ENCODE peak calls at places on chromosomes 2 and 18, in six cellular contexts. One of them, this sample, is unnamed.

GRCh38 chr2:176118606-176119370 is 2.2 kb downstream of the HOXD10 start:
- DNase-seq in PC-9: no peak
- DNase-seq in non-pigmented ciliary epithelial cell: no peak
- DNase-seq in GM12865: peak; percentile 58
- DNase-seq in LoVo: peak; percentile 67
- DNase-seq in stimulated activated CD4-positive, alpha-beta T cell treated with anti-CD3 and anti-CD28 coated beads, Interleukin-15, amount 100 ng/mL, for 24 hours: no peak
- DNase-seq in this sample: no peak

GRCh38 chr18:712401-713134 is at the start of gene ENOSF1:
- DNase-seq in PC-9: peak; percentile 54
- DNase-seq in GM12865: peak; percentile 90
- DNase-seq in stimulated activated CD4-positive, alpha-beta T cell treated with anti-CD3 and anti-CD28 coated beads, Interleukin-15, amount 100 ng/mL, for 24 hours: peak; percentile 91
- DNase-seq in LoVo: peak; percentile 90
- DNase-seq in non-pigmented ciliary epithelial cell: no peak
- DNase-seq in this sample: peak; percentile 88

GRCh38 chr2:197677483-197677882 is 2.1 kb upstream of the RFTN2 start:
- DNase-seq in LoVo: no peak
- DNase-seq in GM12865: no peak
- DNase-seq in non-pigmented ciliary epithelial cell: no peak
- DNase-seq in stimulated activated CD4-positive, alpha-beta T cell treated with anti-CD3 and anti-CD28 coated beads, Interleukin-15, amount 100 ng/mL, for 24 hours: no peak
- DNase-seq in PC-9: no peak
- DNase-seq in this sample: peak; percentile 3

GRCh38 chr2:2331905-2332280 is 818 bp upstream of the MYT1L start:
- DNase-seq in stimulated activated CD4-positive, alpha-beta T cell treated with anti-CD3 and anti-CD28 coated beads, Interleukin-15, amount 100 ng/mL, for 24 hours: no peak
- DNase-seq in LoVo: no peak
- DNase-seq in GM12865: no peak
- DNase-seq in non-pigmented ciliary epithelial cell: no peak
- DNase-seq in PC-9: no peak
- DNase-seq in this sample: no peak

GRCh38 chr2:26764078-26764887 is at the start of gene SLC35F6:
- DNase-seq in stimulated activated CD4-positive, alpha-beta T cell treated with anti-CD3 and anti-CD28 coated beads, Interleukin-15, amount 100 ng/mL, for 24 hours: peak; percentile 88
- DNase-seq in non-pigmented ciliary epithelial cell: no peak
- DNase-seq in GM12865: peak; percentile 89
- DNase-seq in LoVo: peak; percentile 85
- DNase-seq in PC-9: peak; percentile 62
- DNase-seq in this sample: peak; percentile 86

GRCh38 chr18:62852851-62853250 is 137.5 kb downstream of the PHLPP1 start:
- DNase-seq in non-pigmented ciliary epithelial cell: no peak
- DNase-seq in stimulated activated CD4-positive, alpha-beta T cell treated with anti-CD3 and anti-CD28 coated beads, Interleukin-15, amount 100 ng/mL, for 24 hours: no peak
- DNase-seq in PC-9: no peak
- DNase-seq in GM12865: no peak
- DNase-seq in LoVo: no peak
- DNase-seq in this sample: no peak

GRCh38 chr2:29011650-29012060 is 30.6 kb downstream of the TOGARAM2 start:
- DNase-seq in non-pigmented ciliary epithelial cell: no peak
- DNase-seq in stimulated activated CD4-positive, alpha-beta T cell treated with anti-CD3 and anti-CD28 coated beads, Interleukin-15, amount 100 ng/mL, for 24 hours: peak; percentile 61
- DNase-seq in PC-9: no peak
- DNase-seq in GM12865: peak; percentile 13
- DNase-seq in LoVo: no peak
- DNase-seq in this sample: no peak

GRCh38 chr2:6578417-6578816 is 287.3 kb downstream of the CMPK2 start:
- DNase-seq in GM12865: no peak
- DNase-seq in PC-9: no peak
- DNase-seq in LoVo: no peak
- DNase-seq in stimulated activated CD4-positive, alpha-beta T cell treated with anti-CD3 and anti-CD28 coated beads, Interleukin-15, amount 100 ng/mL, for 24 hours: no peak
- DNase-seq in non-pigmented ciliary epithelial cell: no peak
- DNase-seq in this sample: no peak

GRCh38 chr2:2769481-2770431 is 438.7 kb upstream of the MYT1L start:
- DNase-seq in GM12865: no peak
- DNase-seq in non-pigmented ciliary epithelial cell: no peak
- DNase-seq in stimulated activated CD4-positive, alpha-beta T cell treated with anti-CD3 and anti-CD28 coated beads, Interleukin-15, amount 100 ng/mL, for 24 hours: no peak
- DNase-seq in LoVo: no peak
- DNase-seq in PC-9: no peak
- DNase-seq in this sample: no peak

GRCh38 chr2:202721621-202722020 is 86.9 kb downstream of the FAM117B start:
- DNase-seq in GM12865: no peak
- DNase-seq in LoVo: no peak
- DNase-seq in PC-9: no peak
- DNase-seq in stimulated activated CD4-positive, alpha-beta T cell treated with anti-CD3 and anti-CD28 coated beads, Interleukin-15, amount 100 ng/mL, for 24 hours: no peak
- DNase-seq in non-pigmented ciliary epithelial cell: peak; percentile 61
- DNase-seq in this sample: peak; percentile 21

GRCh38 chr2:24050041-24050655 is 607 bp downstream of the FKBP1B start:
- DNase-seq in GM12865: no peak
- DNase-seq in non-pigmented ciliary epithelial cell: no peak
- DNase-seq in LoVo: no peak
- DNase-seq in stimulated activated CD4-positive, alpha-beta T cell treated with anti-CD3 and anti-CD28 coated beads, Interleukin-15, amount 100 ng/mL, for 24 hours: peak; percentile 27
- DNase-seq in PC-9: no peak
- DNase-seq in this sample: peak; percentile 40

GRCh38 chr18:29912351-29912750 is 1130.2 kb downstream of the DSC3 start:
- DNase-seq in LoVo: no peak
- DNase-seq in GM12865: no peak
- DNase-seq in non-pigmented ciliary epithelial cell: no peak
- DNase-seq in PC-9: no peak
- DNase-seq in stimulated activated CD4-positive, alpha-beta T cell treated with anti-CD3 and anti-CD28 coated beads, Interleukin-15, amount 100 ng/mL, for 24 hours: no peak
- DNase-seq in this sample: no peak